ENCODE peak calls at places on chromosomes 7 and 10, in seven cellular contexts. Q is IMR-90, I is ovary, T is testis, U is body of pancreas, Y is upper lobe of left lung, S is mammary epithelial cell. V is an unnamed sample.

GRCh38 chr7:138886501-138886917 is 88.5 kb upstream of the ATP6V0A4 start:
- DNase-seq in Q (peak), I (no peak), S (peak), U (peak), Y (no peak), T (peak), V (no peak)

GRCh38 chr7:95951997-95952795 is 179.8 kb downstream of the DYNC1I1 start:
- DNase-seq in Y (no peak), I (no peak), S (no peak), U (no peak), T (no peak), Q (no peak), V (no peak)

GRCh38 chr7:35494407-35494806 is 200.5 kb downstream of the HERPUD2 start:
- DNase-seq in Q (no peak), S (no peak), I (no peak), U (no peak), T (no peak), Y (no peak), V (no peak)

GRCh38 chr7:75772081-75773077 is at the start of gene CCL26:
- DNase-seq in U (peak), Q (peak), I (peak), T (peak), S (peak), Y (peak), V (no peak)

GRCh38 chr7:153392726-153393125 is 633.2 kb downstream of the ACTR3B start:
- DNase-seq in T (no peak), U (no peak), I (no peak), Y (no peak), Q (no peak), S (no peak), V (no peak)

GRCh38 chr7:94620703-94621118 is 35.2 kb downstream of the SGCE start:
- DNase-seq in Q (peak), I (peak), U (peak), Y (peak), T (peak), S (peak), V (peak)

GRCh38 chr7:149729983-149730801 is 43.2 kb downstream of the ZNF467 start:
- DNase-seq in S (no peak), Q (no peak), I (no peak), Y (no peak), U (peak), T (no peak), V (no peak)

GRCh38 chr7:54345746-54346145 is 196.4 kb upstream of the VSTM2A start:
- DNase-seq in S (no peak), Y (no peak), T (no peak), I (no peak), U (no peak), Q (no peak), V (no peak)

GRCh38 chr7:73766556-73767229 is 3.4 kb downstream of the CLDN3 start:
- DNase-seq in S (no peak), Q (no peak), Y (no peak), I (no peak), U (no peak), T (no peak), V (no peak)

GRCh38 chr10:99534939-99535763 is 2.4 kb downstream of the NKX2-3 start:
- DNase-seq in I (no peak), Q (no peak), U (no peak), Y (no peak), S (peak), T (no peak), V (no peak)

GRCh38 chr7:96246972-96247371 is 74.9 kb downstream of the SLC25A13 start:
- DNase-seq in Q (no peak), Y (no peak), I (no peak), T (no peak), U (no peak), S (no peak), V (no peak)

GRCh38 chr10:588246-589165 is 101.0 kb downstream of the DIP2C start:
- DNase-seq in T (no peak), I (peak), Q (peak), Y (no peak), S (no peak), U (no peak), V (no peak)

GRCh38 chr10:31754803-31755624 is 173.6 kb downstream of the ARHGAP12 start:
- DNase-seq in U (peak), S (no peak), T (no peak), Q (no peak), Y (no peak), I (no peak), V (peak)

GRCh38 chr7:610531-611280 is 91.1 kb upstream of the PDGFA start:
- DNase-seq in Q (peak), I (peak), T (peak), S (no peak), U (no peak), Y (no peak), V (peak)

GRCh38 chr10:91197044-91197651 is 23.3 kb upstream of the PCGF5 start:
- DNase-seq in T (no peak), I (no peak), S (no peak), Y (no peak), U (no peak), Q (peak), V (no peak)

GRCh38 chr7:12786494-12786893 is 99.1 kb downstream of the ARL4A start:
- DNase-seq in Q (no peak), Y (no peak), S (no peak), T (no peak), I (no peak), U (no peak), V (no peak)

GRCh38 chr10:47024399-47025252 is 113.4 kb downstream of the PTPN20 start:
- DNase-seq in U (peak), S (peak), I (peak), Y (peak), Q (peak), T (peak), V (peak)

GRCh38 chr10:5465976-5466450 is 33.4 kb downstream of the CALML5 start:
- DNase-seq in Q (no peak), Y (no peak), T (no peak), S (no peak), I (no peak), U (no peak), V (no peak)

GRCh38 chr7:13327669-13328068 is 640.2 kb downstream of the ARL4A start:
- DNase-seq in T (no peak), I (no peak), S (no peak), U (no peak), Y (no peak), Q (peak), V (no peak)

GRCh38 chr10:47372726-47373125 is 11.4 kb downstream of the ZNF488 start:
- DNase-seq in U (no peak), Y (no peak), Q (no peak), T (peak), S (no peak), I (no peak), V (no peak)

GRCh38 chr7:126026421-126027088 is 1096.9 kb upstream of the POT1 start:
- DNase-seq in U (no peak), Y (no peak), I (no peak), S (peak), T (no peak), Q (no peak), V (no peak)

GRCh38 chr7:133961724-133962123 is 165.4 kb upstream of the LRGUK start:
- DNase-seq in U (no peak), Q (no peak), T (no peak), Y (no peak), S (no peak), I (no peak), V (no peak)

GRCh38 chr7:122532406-122533269 is 166.3 kb downstream of the RNF133 start:
- DNase-seq in Q (peak), T (no peak), S (no peak), U (no peak), I (no peak), Y (no peak), V (no peak)

GRCh38 chr7:14069961-14070360 is 80.5 kb upstream of the ETV1 start:
- DNase-seq in S (no peak), Q (no peak), T (no peak), Y (no peak), U (no peak), I (no peak), V (no peak)

GRCh38 chr7:8161398-8161828 is 100.6 kb downstream of the ICA1 start:
- DNase-seq in U (no peak), T (no peak), Q (no peak), Y (no peak), S (no peak), I (no peak), V (no peak)

GRCh38 chr10:103572597-103573321 is 79.3 kb downstream of the NEURL1 start:
- DNase-seq in U (no peak), I (no peak), T (no peak), Y (no peak), Q (peak), S (no peak), V (no peak)

GRCh38 chr10:17616403-17617030 is 657 bp downstream of the HACD1 start:
- DNase-seq in U (peak), Q (peak), I (peak), T (peak), Y (peak), S (peak), V (peak)

GRCh38 chr7:3950249-3950648 is 649.2 kb downstream of the SDK1 start:
- DNase-seq in U (no peak), I (no peak), T (no peak), Q (no peak), Y (no peak), S (no peak), V (no peak)

GRCh38 chr10:45023426-45023825 is 22.7 kb downstream of the ZNF22 start:
- DNase-seq in Y (no peak), U (no peak), I (no peak), S (no peak), T (no peak), Q (peak), V (no peak)

GRCh38 chr10:17470246-17470645 is 15.9 kb upstream of the ST8SIA6 start:
- DNase-seq in U (no peak), S (no peak), Y (no peak), I (no peak), T (no peak), Q (no peak), V (no peak)

GRCh38 chr10:114471906-114472873 is 67.9 kb upstream of the AFAP1L2 start:
- DNase-seq in U (peak), T (no peak), Q (no peak), I (no peak), S (no peak), Y (no peak), V (no peak)

GRCh38 chr10:13503745-13504463 is 24.9 kb downstream of the BEND7 start:
- DNase-seq in Q (peak), I (no peak), T (no peak), S (peak), Y (no peak), U (no peak), V (no peak)

GRCh38 chr7:128869944-128870285 is 7.3 kb downstream of the ATP6V1F start:
- DNase-seq in U (no peak), S (no peak), Y (no peak), T (no peak), I (no peak), Q (no peak), V (no peak)

GRCh38 chr10:21722209-21722608 is 188.2 kb downstream of the MLLT10 start:
- DNase-seq in Q (no peak), Y (no peak), T (no peak), S (no peak), I (no peak), U (no peak), V (no peak)

GRCh38 chr7:24795407-24795767 is 38.1 kb upstream of the GSDME start:
- DNase-seq in Y (no peak), I (no peak), U (no peak), S (no peak), Q (no peak), T (no peak), V (no peak)

GRCh38 chr10:111384556-111384955 is 307.7 kb downstream of the ADRA2A start:
- DNase-seq in U (no peak), T (no peak), I (no peak), Q (no peak), S (no peak), Y (no peak), V (no peak)

GRCh38 chr7:127514499-127514898 is 70.9 kb downstream of the GCC1 start:
- DNase-seq in T (no peak), S (peak), U (no peak), Y (no peak), I (no peak), Q (peak), V (no peak)

GRCh38 chr10:1425886-1426285 is 311.4 kb downstream of the ADARB2 start:
- DNase-seq in S (no peak), Q (no peak), U (no peak), Y (no peak), I (no peak), T (no peak), V (no peak)

GRCh38 chr10:25047902-25048301 is 31.5 kb downstream of the THNSL1 start:
- DNase-seq in U (no peak), S (peak), I (no peak), T (peak), Q (peak), Y (no peak), V (no peak)

DNA sequence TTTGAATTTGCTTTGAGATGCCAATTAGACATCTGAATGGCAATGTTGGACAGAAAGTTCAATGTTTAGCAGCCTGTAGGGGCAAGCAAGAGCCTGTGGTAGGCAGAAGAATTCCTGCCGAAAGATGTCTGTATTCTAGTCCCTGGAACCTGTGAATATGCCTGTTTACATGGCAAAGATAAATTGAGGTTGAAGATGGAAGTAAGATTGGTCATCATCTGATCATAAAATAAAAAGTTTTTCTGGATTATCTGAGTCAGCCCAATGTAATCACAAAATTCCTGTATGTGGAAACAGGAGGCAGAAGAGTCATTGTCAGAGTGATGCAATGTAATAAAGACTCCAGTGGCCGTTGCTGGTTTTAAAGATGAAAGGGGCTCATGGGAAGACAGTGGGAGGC is 430.5 kb downstream of the MDFIC start:
- DNase-seq in Q (peak), I (no peak), Y (no peak), T (no peak), S (peak), U (no peak), V (no peak)
- H3K27ac ChIP-seq in Q (no peak), I (no peak), Y (no peak), T (no peak), S (peak), U (no peak), V (no peak)

GRCh38 chr7:33719059-33719581 is 186.2 kb upstream of the BMPER start:
- DNase-seq in Q (peak), U (no peak), T (peak), S (no peak), Y (no peak), I (no peak), V (no peak)
- H3K27ac ChIP-seq in Q (no peak), U (no peak), T (no peak), S (no peak), Y (peak), I (no peak), V (no peak)

GRCh38 chr7:71864130-71864529 is 548.0 kb downstream of the CALN1 start:
- DNase-seq in Y (no peak), S (no peak), T (no peak), Q (no peak), U (no peak), I (no peak), V (no peak)

GRCh38 chr7:71867626-71868025 is 544.5 kb downstream of the CALN1 start:
- DNase-seq in S (no peak), I (no peak), Y (no peak), U (no peak), Q (no peak), T (no peak), V (no peak)

GRCh38 chr7:71865169-71865568 is 547.0 kb downstream of the CALN1 start:
- DNase-seq in U (no peak), Q (no peak), T (no peak), I (no peak), Y (no peak), S (no peak), V (no peak)

GRCh38 chr7:71871446-71871845 is 540.7 kb downstream of the CALN1 start:
- DNase-seq in T (no peak), U (no peak), S (no peak), I (no peak), Y (no peak), Q (no peak), V (no peak)

GRCh38 chr7:71868797-71869196 is 543.3 kb downstream of the CALN1 start:
- DNase-seq in S (peak), U (no peak), T (no peak), Y (peak), I (no peak), Q (no peak), V (no peak)
- H3K27ac ChIP-seq in S (no peak), U (no peak), T (no peak), Y (no peak), I (no peak), Q (no peak), V (no peak)

GRCh38 chr10:89296227-89296648 is 5.6 kb upstream of the IFIT2 start:
- DNase-seq in T (peak), U (no peak), Q (peak), I (no peak), Y (no peak), S (no peak), V (peak)

GRCh38 chr10:89295597-89295996 is 6.2 kb upstream of the IFIT2 start:
- DNase-seq in U (no peak), Y (no peak), I (no peak), S (peak), Q (peak), T (no peak), V (no peak)

GRCh38 chr10:89297356-89297755 is 4.5 kb upstream of the IFIT2 start:
- DNase-seq in S (no peak), U (no peak), I (no peak), Y (no peak), Q (no peak), T (no peak), V (no peak)

GRCh38 chr10:89297791-89298190 is 4.1 kb upstream of the IFIT2 start:
- DNase-seq in T (no peak), I (no peak), Q (no peak), U (no peak), Y (no peak), S (no peak), V (no peak)

DNA sequence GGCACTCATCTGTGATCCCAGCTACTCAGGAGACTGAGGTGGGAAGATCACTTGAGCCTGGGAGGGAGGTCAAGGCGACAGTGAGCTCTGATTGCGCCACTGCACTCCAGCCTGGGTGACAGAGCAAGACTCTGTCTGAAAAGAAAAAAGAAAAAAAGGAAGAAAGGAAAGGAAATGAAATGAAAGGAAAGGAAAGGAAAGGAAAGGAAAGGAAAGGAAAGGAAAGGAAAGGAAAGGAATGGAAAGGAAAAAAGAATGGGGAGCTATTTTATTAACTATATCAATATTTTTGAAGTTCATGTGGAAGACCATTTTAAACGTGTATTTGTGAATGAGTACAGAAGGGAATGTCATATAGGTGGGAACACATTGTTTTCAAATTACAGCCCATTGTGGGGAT is 7.0 kb upstream of the IFIT2 start:
- DNase-seq in U (no peak), I (no peak), Q (no peak), S (no peak), Y (no peak), T (no peak), V (no peak)
- H3K27ac ChIP-seq in U (no peak), I (no peak), Q (no peak), S (no peak), Y (no peak), T (no peak), V (no peak)

GRCh38 chr7:40220421-40220911 is 85.7 kb downstream of the SUGCT start:
- DNase-seq in Q (peak), T (no peak), U (no peak), S (peak), Y (no peak), I (no peak), V (no peak)
- H3K27ac ChIP-seq in Q (peak), T (no peak), U (peak), S (peak), Y (no peak), I (no peak), V (no peak)

GRCh38 chr10:124711145-124711544 is 33.0 kb downstream of the FAM53B start:
- DNase-seq in S (no peak), T (no peak), Q (no peak), I (no peak), Y (no peak), U (no peak), V (no peak)

GRCh38 chr10:124708246-124708779 is 35.9 kb downstream of the FAM53B start:
- DNase-seq in Y (no peak), S (no peak), Q (no peak), I (no peak), U (no peak), T (no peak), V (no peak)

GRCh38 chr10:124709862-124710261 is 34.3 kb downstream of the FAM53B start:
- DNase-seq in Y (peak), T (no peak), Q (no peak), U (no peak), I (no peak), S (peak), V (peak)

GRCh38 chr10:124708922-124709520 is 35.2 kb downstream of the FAM53B start:
- DNase-seq in T (no peak), I (no peak), U (no peak), Q (no peak), Y (no peak), S (no peak), V (no peak)

GRCh38 chr10:124710266-124710881 is 33.8 kb downstream of the FAM53B start:
- DNase-seq in Y (no peak), I (no peak), S (no peak), T (no peak), Q (no peak), U (no peak), V (no peak)
- H3K27ac ChIP-seq in Y (peak), I (peak), S (no peak), T (peak), Q (no peak), U (no peak), V (no peak)

GRCh38 chr10:79391231-79392019 is 44.2 kb downstream of the PPIF start:
- DNase-seq in I (peak), Y (peak), Q (no peak), U (peak), T (no peak), S (no peak), V (peak)

GRCh38 chr10:79393924-79394610 is 46.8 kb downstream of the PPIF start:
- DNase-seq in Y (no peak), T (no peak), S (no peak), Q (no peak), I (peak), U (peak), V (peak)

GRCh38 chr10:79393221-79393923 is 46.1 kb downstream of the PPIF start:
- DNase-seq in T (peak), U (peak), Q (no peak), S (no peak), Y (no peak), I (peak), V (no peak)

GRCh38 chr10:79392020-79392398 is 44.7 kb downstream of the PPIF start:
- DNase-seq in U (peak), Q (no peak), T (peak), S (no peak), I (no peak), Y (peak), V (peak)

GRCh38 chr10:79392506-79393176 is 45.4 kb downstream of the PPIF start:
- DNase-seq in Q (no peak), T (peak), S (no peak), U (peak), I (no peak), Y (no peak), V (no peak)
- H3K27ac ChIP-seq in Q (no peak), T (no peak), S (no peak), U (no peak), I (no peak), Y (no peak), V (no peak)

GRCh38 chr10:120804020-120804419 is 47.1 kb upstream of the WDR11 start:
- DNase-seq in Y (no peak), Q (no peak), S (no peak), T (no peak), I (no peak), U (no peak), V (no peak)

GRCh38 chr10:120805014-120805805 is 46.0 kb upstream of the WDR11 start:
- DNase-seq in Y (no peak), I (no peak), T (no peak), S (no peak), U (no peak), Q (no peak), V (no peak)

GRCh38 chr10:120800528-120801323 is 50.4 kb upstream of the WDR11 start:
- DNase-seq in U (no peak), Q (no peak), Y (no peak), S (no peak), I (no peak), T (no peak), V (no peak)

GRCh38 chr10:120794390-120794789 is 56.8 kb upstream of the WDR11 start:
- DNase-seq in Q (no peak), S (no peak), I (no peak), Y (no peak), T (peak), U (no peak), V (no peak)

GRCh38 chr10:120799849-120800248 is 51.3 kb upstream of the WDR11 start:
- DNase-seq in S (no peak), Q (no peak), U (no peak), T (no peak), Y (no peak), I (no peak), V (no peak)
- H3K27ac ChIP-seq in S (no peak), Q (no peak), U (no peak), T (no peak), Y (no peak), I (no peak), V (no peak)

V was measured in right lobe of liver.